ENCODE peak calls at places on chromosomes 2 and 18, in nine cellular contexts. M, Z, U, E, N, K, A, I and F are unnamed samples.

GRCh38 chr2:153668923-153669322 is 190.4 kb upstream of the RPRM start:
- DNase-seq in M (no peak), Z (no peak), U (no peak), E (no peak), N (no peak), K (no peak), A (no peak), I (peak), F (no peak)

GRCh38 chr2:23651187-23651983 is 266.4 kb downstream of the KLHL29 start:
- DNase-seq in M (no peak), Z (no peak), U (peak), E (peak), N (no peak), K (peak), A (no peak), I (no peak), F (no peak)

GRCh38 chr18:33821503-33821902 is 243.5 kb downstream of the ASXL3 start:
- DNase-seq in M (no peak), Z (no peak), U (peak), E (no peak), N (no peak), K (no peak), A (no peak), I (no peak), F (no peak)

GRCh38 chr2:141105763-141106162 is 1025.1 kb downstream of the LRP1B start:
- DNase-seq in M (no peak), Z (no peak), U (peak), E (no peak), N (no peak), K (no peak), A (no peak), I (no peak), F (no peak)

GRCh38 chr2:43426305-43427031 is 169.4 kb downstream of the THADA start:
- DNase-seq in M (no peak), Z (no peak), U (peak), E (peak), N (peak), K (peak), A (peak), I (peak), F (no peak)

GRCh38 chr2:65608966-65609365 is 176.6 kb upstream of the SPRED2 start:
- DNase-seq in M (no peak), Z (no peak), U (no peak), E (no peak), N (no peak), K (no peak), A (no peak), I (no peak), F (no peak)

GRCh38 chr2:29010946-29011649 is 30.0 kb downstream of the TOGARAM2 start:
- DNase-seq in M (no peak), Z (no peak), U (peak), E (no peak), N (peak), K (no peak), A (peak), I (peak), F (no peak)

GRCh38 chr18:58756148-58756547 is 84.9 kb downstream of the MALT1 start:
- DNase-seq in M (no peak), Z (no peak), U (no peak), E (no peak), N (no peak), K (no peak), A (no peak), I (peak), F (no peak)

GRCh38 chr2:43169091-43169936 is 57.1 kb downstream of the ZFP36L2 start:
- DNase-seq in M (no peak), Z (no peak), U (no peak), E (no peak), N (no peak), K (no peak), A (peak), I (peak), F (no peak)

GRCh38 chr2:54599914-54600313 is 123.5 kb upstream of the EML6 start:
- DNase-seq in M (no peak), Z (no peak), U (no peak), E (no peak), N (peak), K (no peak), A (peak), I (no peak), F (no peak)

GRCh38 chr18:56373601-56374000 is 264.8 kb downstream of the TXNL1 start:
- DNase-seq in M (no peak), Z (no peak), U (no peak), E (no peak), N (no peak), K (no peak), A (no peak), I (no peak), F (no peak)